ENCODE peak calls at places on chromosomes 6 and 20, in nine cellular contexts. E is uterus; H is Ammon's horn; W is stimulated activated CD8-positive, alpha-beta memory T cell treated with anti-CD3 and anti-CD28 coated beads, Interleukin-2, amount 100 ng/mL, for 1 hour; Y is GM04504; R is T-helper 9 cell; L is activated T-cell treated with anti-CD3 and anti-CD28 coated beads for 24 hours; D is stimulated activated CD4-positive, alpha-beta T cell treated with anti-CD3 and anti-CD28 coated beads, Interleukin-4, amount 100 ng/mL, for 1 hour; U is LoVo. K is an unnamed sample.

GRCh38 chr6:156877126-156877863 is 100.1 kb downstream of the ARID1B start:
- DNase-seq in L (no peak), H (no peak), U (no peak), D (no peak), Y (no peak), W (no peak), R (no peak), E (peak), K (no peak)

GRCh38 chr6:421211-421610 is 29.7 kb downstream of the IRF4 start:
- DNase-seq in U (no peak), L (no peak), R (no peak), H (no peak), E (no peak), Y (no peak), D (no peak), W (no peak), K (no peak)

GRCh38 chr6:117482240-117483003 is at the start of gene DCBLD1:
- DNase-seq in R (peak), W (peak), H (peak), Y (peak), L (peak), E (peak), D (peak), U (peak), K (no peak)

GRCh38 chr6:38012573-38012972 is 193.0 kb downstream of the ZFAND3 start:
- DNase-seq in H (peak), U (peak), D (peak), W (no peak), E (no peak), Y (no peak), L (no peak), R (no peak), K (peak)

GRCh38 chr6:105892577-105893262 is 193.4 kb upstream of the PRDM1 start:
- DNase-seq in U (peak), Y (no peak), H (no peak), D (no peak), L (no peak), W (no peak), R (no peak), E (no peak), K (peak)

GRCh38 chr6:6801635-6802218 is 213.2 kb downstream of the LY86 start:
- DNase-seq in H (no peak), L (no peak), R (no peak), U (no peak), D (no peak), Y (no peak), W (no peak), E (no peak), K (no peak)

GRCh38 chr20:19742974-19743649 is 14.9 kb upstream of the RIN2 start:
- DNase-seq in H (no peak), W (no peak), D (no peak), U (no peak), E (no peak), Y (no peak), R (no peak), L (no peak), K (no peak)

GRCh38 chr6:1002989-1003388 is 308.9 kb upstream of the FOXQ1 start:
- DNase-seq in W (no peak), E (no peak), D (no peak), H (no peak), R (no peak), Y (no peak), L (no peak), U (no peak), K (no peak)

GRCh38 chr20:13510837-13511488 is 127.8 kb downstream of the TASP1 start:
- DNase-seq in E (no peak), D (no peak), R (no peak), U (no peak), L (no peak), Y (peak), W (no peak), H (no peak), K (no peak)